ENCODE peak calls at places on chromosomes 6 and 20, in seven cellular contexts. V, C, T, Y, U, E and B are unnamed samples. For H3K4me1 and H3K36me3, the result is how much of the 10 kb centered on the place peaks cover.

GRCh38 chr20:58436868-58437645 is 48.0 kb downstream of the VAPB start:
- DNase-seq in V (no peak), C (no peak), T (no peak), Y (no peak), U (no peak), E (no peak), B (no peak)

GRCh38 chr6:146881228-146882181 is 282.7 kb downstream of the ADGB start:
- DNase-seq in V (no peak), C (no peak), T (no peak), Y (no peak), U (no peak), E (no peak), B (no peak)

GRCh38 chr6:150238294-150238693 is 95.5 kb downstream of the PPP1R14C start:
- DNase-seq in V (no peak), C (peak), T (peak), Y (no peak), U (no peak), E (no peak), B (peak)

GRCh38 chr6:135318728-135319469 is 137.8 kb downstream of the MYB start:
- DNase-seq in V (no peak), C (no peak), T (no peak), Y (no peak), U (no peak), E (no peak), B (no peak)

GRCh38 chr6:16108996-16109658 is 19.8 kb upstream of the MYLIP start:
- DNase-seq in V (no peak), C (no peak), T (no peak), Y (no peak), U (no peak), E (peak), B (peak)

GRCh38 chr20:15288076-15288475 is 950.7 kb upstream of the FLRT3 start:
- DNase-seq in V (no peak), C (no peak), T (no peak), Y (no peak), U (no peak), E (no peak), B (no peak)

GRCh38 chr20:10667077-10667401 is 6.8 kb downstream of the JAG1 start:
- DNase-seq in V (no peak), C (peak), T (no peak), Y (no peak), U (peak), E (peak), B (peak)

GRCh38 chr20:56504373-56505005 is 20.1 kb upstream of the FAM209A start:
- DNase-seq in V (no peak), C (no peak), T (no peak), Y (no peak), U (no peak), E (no peak), B (no peak)

GRCh38 chr20:45049438-45049837 is 51.5 kb downstream of the KCNS1 start:
- DNase-seq in V (no peak), C (no peak), T (no peak), Y (no peak), U (no peak), E (no peak), B (no peak)

GRCh38 chr6:44558315-44559227 is 171.1 kb downstream of the CDC5L start:
- DNase-seq in V (no peak), C (no peak), T (no peak), Y (no peak), U (peak), E (no peak), B (no peak)

GRCh38 chr20:36063916-36064660 is 90.5 kb upstream of the EPB41L1 start:
- DNase-seq in V (no peak), C (no peak), T (no peak), Y (no peak), U (no peak), E (no peak), B (no peak)

GRCh38 chr6:15791401-15792137 is 128.7 kb upstream of the DTNBP1 start:
- DNase-seq in V (no peak), C (no peak), T (no peak), Y (no peak), U (no peak), E (no peak), B (no peak)

GRCh38 chr20:14838663-14839650 is 501.5 kb upstream of the FLRT3 start:
- DNase-seq in V (no peak), C (no peak), T (no peak), Y (no peak), U (peak), E (no peak), B (no peak)

GRCh38 chr6:21664263-21665081 is 70.9 kb downstream of the SOX4 start:
- DNase-seq in V (no peak), C (peak), T (peak), Y (no peak), U (peak), E (no peak), B (peak)

GRCh38 chr6:169456840-169457239 is 203.2 kb upstream of the THBS2 start:
- DNase-seq in V (no peak), C (no peak), T (no peak), Y (no peak), U (no peak), E (no peak), B (no peak)

GRCh38 chr20:11810316-11811130 is 107.2 kb upstream of the BTBD3 start:
- DNase-seq in V (no peak), C (no peak), T (no peak), Y (no peak), U (no peak), E (no peak), B (no peak)

GRCh38 chr6:31400467-31401289 is 2.7 kb upstream of the MICA start:
- DNase-seq in V (no peak), C (peak), T (peak), Y (peak), U (peak), E (peak), B (peak)

GRCh38 chr20:4135385-4136077 is 120.2 kb upstream of the RNF24 start:
- DNase-seq in V (no peak), C (no peak), T (no peak), Y (no peak), U (no peak), E (peak), B (no peak)

GRCh38 chr6:138555294-138555988 is 56.1 kb upstream of the NHSL1 start:
- DNase-seq in V (no peak), C (no peak), T (no peak), Y (no peak), U (no peak), E (no peak), B (no peak)

GRCh38 chr20:8749986-8750385 is 318.9 kb upstream of the PLCB4 start:
- DNase-seq in V (no peak), C (no peak), T (no peak), Y (no peak), U (no peak), E (no peak), B (no peak)

GRCh38 chr20:56433221-56433879 is 21.3 kb downstream of the CASS4 start:
- DNase-seq in V (no peak), C (no peak), T (no peak), Y (no peak), U (no peak), E (no peak), B (no peak)

GRCh38 chr20:57440678-57441509 is 49.7 kb downstream of the RBM38 start:
- DNase-seq in V (no peak), C (peak), T (peak), Y (no peak), U (peak), E (peak), B (peak)

GRCh38 chr20:61435823-61436220 is 183.8 kb downstream of the CDH4 start:
- DNase-seq in V (no peak), C (no peak), T (no peak), Y (no peak), U (no peak), E (no peak), B (no peak)

GRCh38 chr20:5796369-5797040 is 46.3 kb downstream of the SHLD1 start:
- DNase-seq in V (no peak), C (no peak), T (no peak), Y (no peak), U (no peak), E (no peak), B (no peak)

GRCh38 chr6:6881438-6882267 is 226.1 kb upstream of the RREB1 start:
- DNase-seq in V (no peak), C (no peak), T (peak), Y (no peak), U (no peak), E (no peak), B (no peak)

GRCh38 chr6:165117121-165117520 is 192.3 kb downstream of the C6orf118 start:
- DNase-seq in V (no peak), C (no peak), T (no peak), Y (no peak), U (no peak), E (no peak), B (no peak)

GRCh38 chr20:62501801-62502495 is 26.2 kb upstream of the GATA5 start:
- DNase-seq in V (no peak), C (no peak), T (no peak), Y (peak), U (no peak), E (no peak), B (no peak)

GRCh38 chr6:56770011-56770520 is 127.4 kb upstream of the DST start:
- DNase-seq in V (no peak), C (no peak), T (no peak), Y (no peak), U (no peak), E (no peak), B (no peak)

GRCh38 chr6:56767892-56768531 is 125.3 kb upstream of the DST start:
- DNase-seq in V (no peak), C (no peak), T (no peak), Y (no peak), U (no peak), E (no peak), B (no peak)

GRCh38 chr6:56771929-56772607 is 129.4 kb upstream of the DST start:
- DNase-seq in V (no peak), C (no peak), T (no peak), Y (no peak), U (no peak), E (no peak), B (no peak)

GRCh38 chr6:56772737-56773184 is 130.1 kb upstream of the DST start:
- DNase-seq in V (no peak), C (peak), T (peak), Y (no peak), U (no peak), E (peak), B (no peak)

GRCh38 chr6:56771189-56771588 is 128.5 kb upstream of the DST start:
- DNase-seq in V (no peak), C (no peak), T (no peak), Y (no peak), U (no peak), E (no peak), B (no peak)
- H3K4me1 ChIP-seq in V (under half), C (half or more), T (under half), Y (under half), U (under half), E (under half), B (under half)

GRCh38 chr6:156686940-156687874 is 90.0 kb upstream of the ARID1B start:
- DNase-seq in V (peak), C (peak), T (peak), Y (peak), U (peak), E (peak), B (peak)
- H3K36me3 ChIP-seq in V (under half), C (under half), T (under half), Y (under half), U (under half), E (under half), B (under half)

GRCh38 chr6:13074746-13075490 is 253.4 kb downstream of the TBC1D7 start:
- DNase-seq in V (no peak), C (no peak), T (no peak), Y (no peak), U (no peak), E (no peak), B (no peak)
- H3K4me1 ChIP-seq in V (under half), C (half or more), T (under half), Y (under half), U (under half), E (under half), B (under half)

GRCh38 chr20:25547063-25547462 is 38.3 kb downstream of the NINL start:
- DNase-seq in V (no peak), C (no peak), T (no peak), Y (no peak), U (no peak), E (no peak), B (no peak)

GRCh38 chr20:25544760-25545159 is 40.6 kb downstream of the NINL start:
- DNase-seq in V (no peak), C (no peak), T (no peak), Y (no peak), U (no peak), E (no peak), B (no peak)

GRCh38 chr20:25545171-25545570 is 40.2 kb downstream of the NINL start:
- DNase-seq in V (no peak), C (no peak), T (no peak), Y (no peak), U (no peak), E (no peak), B (no peak)

GRCh38 chr20:25544316-25544715 is 41.0 kb downstream of the NINL start:
- DNase-seq in V (no peak), C (no peak), T (no peak), Y (no peak), U (no peak), E (no peak), B (no peak)

GRCh38 chr20:25546048-25546447 is 39.3 kb downstream of the NINL start:
- DNase-seq in V (no peak), C (no peak), T (no peak), Y (no peak), U (no peak), E (no peak), B (no peak)
- H3K36me3 ChIP-seq in V (under half), C (under half), T (under half), Y (under half), U (under half), E (under half), B (under half)

GRCh38 chr20:31593221-31594001 is 11.7 kb upstream of the ID1 start:
- DNase-seq in V (no peak), C (no peak), T (peak), Y (no peak), U (no peak), E (no peak), B (no peak)

GRCh38 chr20:31595380-31595653 is 9.8 kb upstream of the ID1 start:
- DNase-seq in V (no peak), C (no peak), T (no peak), Y (no peak), U (no peak), E (no peak), B (no peak)

GRCh38 chr20:31594558-31595379 is 10.3 kb upstream of the ID1 start:
- DNase-seq in V (no peak), C (peak), T (no peak), Y (no peak), U (no peak), E (peak), B (peak)

GRCh38 chr20:31595654-31596411 is 9.3 kb upstream of the ID1 start:
- DNase-seq in V (no peak), C (peak), T (no peak), Y (no peak), U (no peak), E (peak), B (peak)

DNA sequence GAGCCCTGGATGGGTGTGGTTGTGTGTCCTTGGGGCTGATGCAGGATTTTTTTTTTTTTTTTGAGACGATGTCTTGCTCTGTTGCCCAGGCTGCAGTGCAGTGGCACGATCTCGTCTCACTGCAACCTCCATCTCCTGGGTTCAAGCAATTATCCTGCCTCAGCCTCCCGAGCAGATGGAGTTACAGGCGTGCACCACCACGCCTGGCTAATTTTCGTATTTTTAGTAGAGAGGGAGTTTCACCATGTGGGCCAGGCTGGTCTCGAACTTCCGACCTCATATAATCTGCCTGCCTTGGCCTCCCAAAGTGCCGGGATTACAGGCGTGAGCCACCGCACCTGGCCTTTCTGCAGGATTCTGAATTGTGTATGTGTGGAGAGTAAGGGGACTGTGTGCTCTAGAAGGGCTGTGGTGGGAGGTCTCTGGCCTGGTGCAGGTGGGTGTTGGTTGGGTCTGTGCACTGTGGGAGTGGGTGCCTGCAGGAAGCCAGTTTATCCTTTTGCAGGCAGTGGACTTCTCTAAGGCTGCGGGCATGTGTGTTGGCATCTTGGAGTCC is 11.0 kb upstream of the ID1 start:
- DNase-seq in V (no peak), C (no peak), T (no peak), Y (no peak), U (no peak), E (no peak), B (no peak)
- H3K4me1 ChIP-seq in V (half or more), C (under half), T (under half), Y (under half), U (under half), E (under half), B (under half)

GRCh38 chr6:75257661-75258060 is 14.1 kb upstream of the COX7A2 start:
- DNase-seq in V (no peak), C (no peak), T (no peak), Y (no peak), U (no peak), E (no peak), B (no peak)
- H3K36me3 ChIP-seq in V (half or more), C (half or more), T (under half), Y (under half), U (under half), E (under half), B (half or more)

GRCh38 chr6:52187098-52187497 is 923 bp downstream of the IL17A start:
- DNase-seq in V (no peak), C (no peak), T (no peak), Y (no peak), U (no peak), E (no peak), B (no peak)

GRCh38 chr6:52180787-52181558 is 5.2 kb upstream of the IL17A start:
- DNase-seq in V (no peak), C (no peak), T (no peak), Y (no peak), U (no peak), E (no peak), B (no peak)

GRCh38 chr6:52186480-52186879 is 305 bp downstream of the IL17A start:
- DNase-seq in V (no peak), C (no peak), T (no peak), Y (no peak), U (no peak), E (no peak), B (no peak)

GRCh38 chr6:52186075-52186474 is at the start of gene IL17A:
- DNase-seq in V (no peak), C (no peak), T (no peak), Y (no peak), U (no peak), E (no peak), B (no peak)

DNA sequence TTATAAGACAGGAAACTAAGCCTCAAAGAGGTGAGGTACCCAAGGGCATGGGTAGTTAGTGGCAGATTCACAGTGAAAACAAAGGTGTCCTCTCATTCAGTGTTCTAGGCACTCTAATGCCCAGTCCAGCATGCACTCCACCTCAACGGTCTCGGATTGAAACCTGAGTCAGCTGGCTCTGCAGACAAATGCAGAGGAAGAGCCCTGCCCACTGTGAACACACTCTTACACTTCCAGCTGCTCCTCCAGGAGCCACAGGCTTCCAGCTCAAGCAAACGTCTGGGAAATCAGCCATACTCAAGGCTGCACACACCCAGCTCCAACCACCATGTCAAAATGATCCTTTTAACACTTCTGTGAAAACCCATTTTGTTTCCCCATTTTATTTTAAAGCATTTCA is 3.0 kb upstream of the IL17A start:
- DNase-seq in V (no peak), C (no peak), T (no peak), Y (no peak), U (no peak), E (no peak), B (no peak)
- H3K4me1 ChIP-seq in V (under half), C (under half), T (under half), Y (under half), U (under half), E (under half), B (under half)